ENCODE peak calls at places on chromosomes 11 and 22, in nine cellular contexts. R is GM20000, W is non-pigmented ciliary epithelial cell, K is AG04450, S is body of pancreas, H is cortex of kidney, V is iris pigment epithelial cell, M is posterior vena cava, J is ureter. F is an unnamed sample.

GRCh38 chr22:25080855-25081254 is 118.8 kb upstream of the CRYBB3 start:
- DNase-seq in M (no peak), V (no peak), K (no peak), S (no peak), J (no peak), R (no peak), W (no peak), H (no peak), F (no peak)

GRCh38 chr11:124209824-124210357 is 26.7 kb downstream of the OR10D3 start:
- DNase-seq in W (no peak), V (no peak), K (no peak), H (no peak), J (no peak), R (no peak), M (no peak), S (no peak), F (no peak)

GRCh38 chr22:42984814-42985540 is 30.0 kb downstream of the PACSIN2 start:
- DNase-seq in W (no peak), K (no peak), M (no peak), J (no peak), R (no peak), S (no peak), H (no peak), V (no peak), F (no peak)

GRCh38 chr22:33274214-33274828 is 216.1 kb upstream of the SYN3 start:
- DNase-seq in H (no peak), V (no peak), W (no peak), J (no peak), R (peak; percentile 42), M (peak; percentile 59), K (no peak), S (peak; percentile 16), F (no peak)

GRCh38 chr22:46587067-46587471 is 33.1 kb upstream of the GRAMD4 start:
- DNase-seq in S (no peak), M (no peak), R (peak; percentile 81), J (no peak), H (no peak), K (no peak), W (no peak), V (no peak), F (no peak)

GRCh38 chr11:112507281-112507680 is 246.6 kb upstream of the PLET1 start:
- DNase-seq in S (no peak), V (no peak), K (no peak), J (no peak), M (no peak), H (no peak), R (no peak), W (no peak), F (no peak)

GRCh38 chr11:92528051-92528450 is 303.4 kb downstream of the FAT3 start:
- DNase-seq in R (no peak), J (no peak), H (no peak), V (peak; percentile 3), W (peak; percentile 32), S (no peak), K (no peak), M (no peak), F (peak; percentile 25)

GRCh38 chr11:28463826-28464225 is 355.6 kb downstream of the METTL15 start:
- DNase-seq in H (no peak), V (peak; percentile 92), K (peak; percentile 88), R (no peak), W (no peak), M (no peak), S (no peak), J (no peak), F (peak; percentile 4)

GRCh38 chr11:1921576-1922141 is 2.2 kb downstream of the TNNT3 start:
- DNase-seq in J (peak; percentile 44), M (peak; percentile 88), K (no peak), S (no peak), W (no peak), V (peak; percentile 18), R (peak; percentile 25), H (no peak), F (no peak)

GRCh38 chr11:24779791-24780190 is 282.9 kb downstream of the LUZP2 start:
- DNase-seq in M (no peak), S (no peak), W (no peak), J (no peak), V (peak; percentile 8), K (no peak), H (no peak), R (no peak), F (no peak)

GRCh38 chr11:116598036-116598435 is 174.8 kb downstream of the BUD13 start:
- DNase-seq in J (no peak), W (no peak), V (no peak), H (no peak), M (peak; percentile 52), R (no peak), S (no peak), K (no peak), F (no peak)

F was measured in BJ.